ENCODE peak calls at places on chromosome 6, in eight cellular contexts. P is A549, N is caudate nucleus, F is HepG2, J is RWPE1, V is IMR-90, I is aorta, T is HCT116. A is an unnamed sample.

GRCh38 chr6:127855542-127856159 is 45.2 kb downstream of the THEMIS start:
- DNase-seq in P (no peak), N (no peak), F (peak), J (peak), V (peak), I (no peak), T (no peak), A (peak)

GRCh38 chr6:26486358-26486757 is 13.7 kb upstream of the BTN1A1 start:
- DNase-seq in P (no peak), N (no peak), F (no peak), J (no peak), V (no peak), I (no peak), T (no peak), A (no peak)

GRCh38 chr6:8029243-8029870 is 34.8 kb downstream of the BLOC1S5 start:
- DNase-seq in P (no peak), N (no peak), F (no peak), J (no peak), V (peak), I (no peak), T (no peak), A (no peak)

GRCh38 chr6:1346556-1347186 is 34.8 kb downstream of the FOXQ1 start:
- DNase-seq in P (no peak), N (no peak), F (no peak), J (no peak), V (no peak), I (no peak), T (no peak), A (no peak)

GRCh38 chr6:139490482-139490881 is 116.0 kb upstream of the CITED2 start:
- DNase-seq in P (no peak), N (no peak), F (peak), J (no peak), V (peak), I (no peak), T (no peak), A (no peak)

GRCh38 chr6:111922454-111923297 is 49.4 kb upstream of the FYN start:
- DNase-seq in P (no peak), N (no peak), F (no peak), J (no peak), V (peak), I (no peak), T (no peak), A (peak)

GRCh38 chr6:118542184-118542952 is 5.7 kb upstream of the PLN start:
- DNase-seq in P (no peak), N (no peak), F (no peak), J (no peak), V (peak), I (no peak), T (no peak), A (peak)

GRCh38 chr6:22042713-22043112 is 254.1 kb downstream of the PRL start:
- DNase-seq in P (no peak), N (no peak), F (no peak), J (no peak), V (no peak), I (no peak), T (no peak), A (no peak)

GRCh38 chr6:56984374-56984773 is 29.5 kb downstream of the BEND6 start:
- DNase-seq in P (no peak), N (no peak), F (no peak), J (no peak), V (peak), I (no peak), T (no peak), A (no peak)

GRCh38 chr6:167720456-167721285 is 106.0 kb upstream of the AFDN start:
- DNase-seq in P (no peak), N (no peak), F (no peak), J (no peak), V (no peak), I (no peak), T (no peak), A (no peak)

GRCh38 chr6:79649016-79649415 is 17.9 kb downstream of the SH3BGRL2 start:
- DNase-seq in P (no peak), N (no peak), F (no peak), J (no peak), V (no peak), I (no peak), T (no peak), A (no peak)

GRCh38 chr6:3517350-3517749 is 60.5 kb upstream of the SLC22A23 start:
- DNase-seq in P (no peak), N (no peak), F (no peak), J (peak), V (peak), I (no peak), T (no peak), A (peak)

GRCh38 chr6:152124432-152125074 is 317.1 kb downstream of the ESR1 start:
- DNase-seq in P (peak), N (no peak), F (peak), J (peak), V (peak), I (no peak), T (peak), A (peak)

GRCh38 chr6:52362443-52363221 is 681 bp downstream of the PAQR8 start:
- DNase-seq in P (peak), N (peak), F (no peak), J (peak), V (no peak), I (peak), T (no peak), A (no peak)

GRCh38 chr6:145006914-145007313 is 721.8 kb downstream of the UTRN start:
- DNase-seq in P (no peak), N (no peak), F (no peak), J (no peak), V (no peak), I (no peak), T (no peak), A (no peak)

GRCh38 chr6:145012039-145012662 is 723.2 kb downstream of the EPM2A start:
- DNase-seq in P (no peak), N (no peak), F (no peak), J (no peak), V (peak), I (no peak), T (no peak), A (no peak)

GRCh38 chr6:145009691-145010090 is 724.6 kb downstream of the UTRN start:
- DNase-seq in P (no peak), N (no peak), F (no peak), J (no peak), V (peak), I (no peak), T (no peak), A (no peak)

DNA sequence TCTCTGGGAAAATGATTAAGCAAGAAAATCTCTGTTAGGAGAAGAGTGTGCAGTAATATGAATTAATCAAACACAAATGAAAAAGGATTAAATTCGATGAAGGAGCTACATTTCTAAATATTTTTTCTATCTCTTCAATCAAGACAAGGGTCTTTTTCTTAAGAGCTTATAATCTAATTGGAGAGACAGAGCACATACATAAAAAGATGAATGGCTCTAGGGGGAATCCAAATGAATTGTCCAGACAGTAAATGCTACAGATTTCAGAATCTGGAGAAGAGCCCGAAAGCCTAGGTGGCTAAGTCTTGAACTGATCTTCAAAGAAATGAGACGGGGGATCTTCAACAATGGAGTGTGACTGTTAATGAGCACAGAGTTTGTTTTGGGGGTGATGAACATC is 723.6 kb downstream of the UTRN start:
- DNase-seq in P (no peak), N (no peak), F (no peak), J (no peak), V (no peak), I (no peak), T (no peak), A (no peak)
- H3K27ac ChIP-seq in P (no peak), N (no peak), F (no peak), J (no peak), V (no peak), I (no peak), T (no peak), A (no peak)

DNA sequence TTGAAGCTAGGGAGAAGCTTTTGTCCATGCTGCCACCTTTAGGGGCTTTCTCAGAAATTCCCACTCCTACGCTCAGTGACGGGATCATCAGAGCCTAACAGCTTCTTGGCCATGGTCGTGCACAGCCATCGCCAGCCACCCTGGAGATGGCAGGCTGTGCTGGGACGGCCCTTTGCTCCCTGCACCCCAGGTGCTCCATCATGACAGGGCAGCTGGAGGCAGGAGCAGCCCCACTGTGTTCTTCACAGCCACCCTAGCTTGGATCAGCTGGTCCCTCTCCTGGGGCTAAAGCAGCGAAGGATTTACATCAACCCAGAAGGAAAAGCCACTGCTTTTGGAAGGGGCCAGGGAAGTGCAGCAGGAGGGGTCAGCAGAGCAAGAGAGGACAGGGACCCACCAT is 235.9 kb downstream of the LY86 start:
- DNase-seq in P (no peak), N (no peak), F (no peak), J (no peak), V (no peak), I (no peak), T (no peak), A (no peak)
- H3K27ac ChIP-seq in P (no peak), N (no peak), F (no peak), J (peak), V (no peak), I (no peak), T (peak), A (peak)

DNA sequence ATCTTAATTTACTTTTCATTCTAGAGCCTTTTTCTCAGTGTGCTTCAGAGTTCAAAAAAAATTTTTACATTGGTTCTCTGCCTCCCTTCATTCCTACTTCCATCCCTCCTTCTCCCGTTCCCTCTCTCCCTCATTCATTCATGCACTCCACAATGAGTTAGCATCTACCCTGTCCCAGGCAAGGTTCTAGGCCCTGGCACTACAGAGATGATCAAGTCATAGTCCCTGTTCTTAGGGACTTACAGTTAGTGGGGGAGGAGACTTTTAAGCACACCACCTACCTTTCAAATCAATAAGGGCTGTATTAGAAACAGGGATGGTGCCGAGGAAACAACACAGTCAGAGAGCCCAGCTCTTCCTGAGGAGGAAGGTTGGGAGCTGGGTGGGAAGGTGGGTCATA is 40.3 kb downstream of the MAP3K5 start:
- DNase-seq in P (no peak), N (no peak), F (no peak), J (no peak), V (no peak), I (no peak), T (no peak), A (no peak)
- H3K27ac ChIP-seq in P (no peak), N (peak), F (no peak), J (no peak), V (no peak), I (peak), T (no peak), A (no peak)

GRCh38 chr6:125193208-125193607 is 39.6 kb downstream of the TPD52L1 start:
- DNase-seq in P (no peak), N (no peak), F (no peak), J (peak), V (no peak), I (no peak), T (no peak), A (peak)
- H3K27ac ChIP-seq in P (peak), N (no peak), F (no peak), J (no peak), V (no peak), I (no peak), T (no peak), A (peak)

GRCh38 chr6:6516643-6517042 is 71.9 kb upstream of the LY86 start:
- DNase-seq in P (no peak), N (peak), F (no peak), J (no peak), V (no peak), I (no peak), T (no peak), A (no peak)

GRCh38 chr6:6517059-6517458 is 71.5 kb upstream of the LY86 start:
- DNase-seq in P (no peak), N (no peak), F (no peak), J (no peak), V (no peak), I (no peak), T (no peak), A (no peak)

GRCh38 chr6:6519028-6519427 is 69.5 kb upstream of the LY86 start:
- DNase-seq in P (no peak), N (no peak), F (no peak), J (no peak), V (no peak), I (no peak), T (no peak), A (no peak)

GRCh38 chr6:6515691-6516607 is 72.6 kb upstream of the LY86 start:
- DNase-seq in P (no peak), N (no peak), F (no peak), J (no peak), V (no peak), I (no peak), T (no peak), A (no peak)

DNA sequence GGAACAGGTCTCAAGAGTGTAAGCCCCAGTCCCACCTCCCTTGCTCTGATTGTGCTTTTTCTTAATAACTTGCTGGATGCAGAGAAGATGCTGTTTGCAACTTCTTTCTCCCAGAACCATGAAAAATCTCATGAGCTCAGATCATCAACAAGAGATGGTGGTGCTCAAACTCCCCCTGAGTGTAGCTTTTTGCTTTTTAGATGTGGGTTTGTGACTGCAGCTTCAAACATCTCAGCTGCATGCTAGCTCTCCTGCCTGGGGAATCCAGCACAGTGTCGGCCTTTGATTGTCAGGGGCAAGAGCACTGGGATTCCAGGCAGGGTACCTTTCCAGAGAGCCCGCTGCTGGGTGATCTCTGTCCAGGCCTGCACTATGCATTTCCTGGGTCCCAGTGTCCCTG is 69.9 kb upstream of the LY86 start:
- DNase-seq in P (no peak), N (no peak), F (no peak), J (no peak), V (no peak), I (no peak), T (no peak), A (no peak)
- H3K27ac ChIP-seq in P (no peak), N (no peak), F (no peak), J (no peak), V (no peak), I (no peak), T (no peak), A (no peak)

GRCh38 chr6:39215640-39216158 is 13.6 kb downstream of the KCNK5 start:
- DNase-seq in P (no peak), N (no peak), F (no peak), J (no peak), V (no peak), I (no peak), T (no peak), A (no peak)

GRCh38 chr6:39217177-39217864 is 12.0 kb downstream of the KCNK5 start:
- DNase-seq in P (peak), N (no peak), F (no peak), J (no peak), V (no peak), I (peak), T (no peak), A (no peak)

GRCh38 chr6:39214846-39215639 is 14.2 kb downstream of the KCNK5 start:
- DNase-seq in P (peak), N (no peak), F (no peak), J (no peak), V (no peak), I (no peak), T (no peak), A (peak)

GRCh38 chr6:39213195-39213920 is 15.9 kb downstream of the KCNK5 start:
- DNase-seq in P (no peak), N (no peak), F (no peak), J (no peak), V (no peak), I (no peak), T (no peak), A (no peak)

DNA sequence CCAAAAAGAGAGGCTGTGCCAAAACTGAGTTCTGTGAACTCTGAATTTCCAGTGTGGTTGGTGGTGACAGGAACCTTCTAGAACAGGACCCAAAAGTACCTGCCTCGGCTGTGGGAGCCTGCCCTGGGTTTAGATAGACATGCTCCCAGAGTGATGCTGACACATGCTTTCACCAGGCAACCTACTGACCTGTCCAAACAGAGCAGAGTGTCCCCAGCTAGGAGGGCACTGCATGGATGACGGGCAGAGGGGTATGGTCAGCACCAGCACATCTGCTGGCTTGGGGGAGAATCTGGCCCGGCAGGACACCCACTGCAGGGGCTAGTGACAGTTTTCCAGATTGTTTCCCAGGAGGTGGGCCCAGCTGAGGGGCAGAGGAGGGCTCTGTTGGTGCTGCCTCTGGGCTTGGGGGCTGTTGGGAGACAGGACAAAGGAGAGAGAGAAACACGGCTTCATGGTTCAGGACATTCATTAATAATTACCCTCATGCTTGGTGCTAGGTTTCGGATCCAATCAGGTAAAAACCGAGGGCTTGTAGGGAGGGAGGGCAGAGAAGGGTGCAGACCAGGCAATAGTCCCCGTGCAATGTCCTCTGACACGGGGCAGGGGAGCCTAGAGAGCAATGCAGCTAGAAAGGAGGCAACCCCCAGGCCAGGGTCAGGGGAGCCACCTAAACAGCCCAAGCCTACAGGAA is 15.0 kb downstream of the KCNK5 start:
- DNase-seq in P (no peak), N (no peak), F (no peak), J (no peak), V (no peak), I (no peak), T (no peak), A (no peak)
- H3K27ac ChIP-seq in P (peak), N (no peak), F (no peak), J (peak), V (no peak), I (no peak), T (no peak), A (no peak)

GRCh38 chr6:137709424-137710281 is 157.4 kb upstream of the TNFAIP3 start:
- DNase-seq in P (no peak), N (no peak), F (no peak), J (no peak), V (peak), I (no peak), T (no peak), A (peak)

GRCh38 chr6:137707038-137707589 is 159.9 kb upstream of the TNFAIP3 start:
- DNase-seq in P (no peak), N (no peak), F (no peak), J (no peak), V (no peak), I (no peak), T (no peak), A (no peak)

GRCh38 chr6:137707590-137708360 is 159.3 kb upstream of the TNFAIP3 start:
- DNase-seq in P (peak), N (peak), F (peak), J (peak), V (peak), I (peak), T (peak), A (peak)

GRCh38 chr6:137706065-137706422 is 161.0 kb upstream of the TNFAIP3 start:
- DNase-seq in P (no peak), N (no peak), F (no peak), J (no peak), V (no peak), I (no peak), T (no peak), A (no peak)

GRCh38 chr6:137708481-137708880 is 158.6 kb upstream of the TNFAIP3 start:
- DNase-seq in P (no peak), N (no peak), F (no peak), J (no peak), V (no peak), I (no peak), T (no peak), A (no peak)
- H3K27ac ChIP-seq in P (peak), N (no peak), F (peak), J (no peak), V (no peak), I (no peak), T (no peak), A (peak)

DNA sequence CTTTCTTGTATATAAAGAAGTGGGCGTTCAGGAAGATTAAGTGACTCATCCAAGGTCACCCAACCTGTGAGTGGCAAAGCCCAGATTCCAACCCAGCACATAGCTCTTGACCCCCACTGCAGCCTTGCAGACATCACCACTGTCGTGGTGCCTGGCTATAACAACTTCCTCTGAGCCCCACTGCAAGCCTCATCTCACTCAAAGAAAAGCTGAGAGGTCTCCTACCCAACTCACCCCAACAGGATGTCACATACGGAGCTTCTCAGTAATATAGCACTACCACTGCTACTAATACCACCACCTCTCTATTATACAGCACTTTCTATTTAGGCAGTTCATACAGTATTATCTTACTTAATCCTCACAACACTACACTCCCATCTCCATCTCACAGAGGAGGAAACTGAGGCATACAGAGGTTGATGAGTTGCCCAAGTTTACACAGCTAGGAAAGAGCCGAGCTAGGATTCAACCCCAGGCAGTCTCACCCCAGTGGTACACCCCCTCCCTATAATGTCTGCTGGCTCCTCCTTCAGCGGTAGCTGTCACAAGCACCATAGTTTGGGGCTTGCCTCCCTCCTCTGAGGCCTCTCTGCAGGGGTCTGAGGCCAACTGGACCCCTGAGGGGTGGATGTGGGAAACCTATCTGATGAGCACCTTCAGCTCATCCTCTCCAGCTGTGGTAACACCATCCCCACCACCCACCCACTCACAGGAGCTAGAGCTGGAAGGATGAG is 19.5 kb downstream of the TFEB start:
- DNase-seq in P (no peak), N (no peak), F (no peak), J (no peak), V (no peak), I (no peak), T (no peak), A (no peak)
- H3K27ac ChIP-seq in P (peak), N (peak), F (no peak), J (peak), V (no peak), I (no peak), T (no peak), A (no peak)